ENCODE peak calls at places on chromosomes 7 and 10, in five cellular contexts. H is suprapubic skin, F is tibial nerve, E is HCT116, S is upper lobe of left lung. I is an unnamed sample.

GRCh38 chr7:155741805-155742204 is 70.5 kb downstream of the SHH start:
- DNase-seq in H (peak), F (no peak), E (no peak), S (peak), I (peak)

GRCh38 chr7:2808891-2809660 is 35.0 kb downstream of the GNA12 start:
- DNase-seq in H (no peak), F (no peak), E (no peak), S (no peak), I (no peak)

GRCh38 chr10:12631216-12631615 is 281.9 kb downstream of the CAMK1D start:
- DNase-seq in H (no peak), F (no peak), E (no peak), S (no peak), I (no peak)

GRCh38 chr7:2225336-2225735 is 7.4 kb downstream of the MAD1L1 start:
- DNase-seq in H (no peak), F (no peak), E (no peak), S (peak), I (no peak)

GRCh38 chr7:66055321-66055956 is 20.2 kb upstream of the ASL start:
- DNase-seq in H (no peak), F (no peak), E (no peak), S (no peak), I (no peak)

GRCh38 chr7:46146454-46147255 is 225.6 kb upstream of the IGFBP3 start:
- DNase-seq in H (no peak), F (no peak), E (no peak), S (no peak), I (no peak)

GRCh38 chr10:96560970-96561887 is 25.6 kb downstream of the TM9SF3 start:
- DNase-seq in H (no peak), F (no peak), E (no peak), S (no peak), I (no peak)

GRCh38 chr10:108544500-108545120 is 1378.7 kb downstream of the XPNPEP1 start:
- DNase-seq in H (no peak), F (peak), E (no peak), S (no peak), I (peak)

GRCh38 chr10:59895629-59896116 is 10.7 kb downstream of the CCDC6 start:
- DNase-seq in H (no peak), F (no peak), E (no peak), S (no peak), I (peak)

GRCh38 chr10:73480158-73480557 is 15.7 kb downstream of the PPP3CB start:
- DNase-seq in H (no peak), F (no peak), E (no peak), S (no peak), I (no peak)

GRCh38 chr7:99755085-99755484 is 20.1 kb upstream of the CYP3A7 start:
- DNase-seq in H (no peak), F (no peak), E (no peak), S (no peak), I (no peak)

GRCh38 chr7:92634125-92634710 is 44.0 kb upstream of the FAM133B start:
- DNase-seq in H (no peak), F (no peak), E (no peak), S (no peak), I (no peak)

GRCh38 chr10:124677291-124677690 is 66.9 kb downstream of the FAM53B start:
- DNase-seq in H (no peak), F (no peak), E (no peak), S (no peak), I (peak)

GRCh38 chr7:4745971-4746919 is 29.2 kb upstream of the AP5Z1 start:
- DNase-seq in H (no peak), F (no peak), E (no peak), S (no peak), I (peak)

GRCh38 chr10:72802291-72803118 is 91.0 kb upstream of the OIT3 start:
- DNase-seq in H (no peak), F (no peak), E (no peak), S (no peak), I (no peak)

GRCh38 chr7:157386979-157387800 is 50.4 kb downstream of the DNAJB6 start:
- DNase-seq in H (peak), F (peak), E (peak), S (no peak), I (peak)

GRCh38 chr10:58782876-58783859 is 270.5 kb downstream of the BICC1 start:
- DNase-seq in H (no peak), F (no peak), E (no peak), S (no peak), I (peak)

GRCh38 chr10:100790761-100791208 is 45.4 kb downstream of the PAX2 start:
- DNase-seq in H (no peak), F (no peak), E (no peak), S (no peak), I (no peak)

GRCh38 chr10:72310636-72311035 is 36.9 kb downstream of the DDIT4 start:
- DNase-seq in H (no peak), F (no peak), E (no peak), S (no peak), I (no peak)

GRCh38 chr7:19690736-19691135 is 18.1 kb downstream of the POLR1F start:
- DNase-seq in H (no peak), F (no peak), E (no peak), S (no peak), I (no peak)

GRCh38 chr7:77570330-77571011 is 33.4 kb downstream of the PTPN12 start:
- DNase-seq in H (no peak), F (no peak), E (no peak), S (no peak), I (no peak)

GRCh38 chr7:71990138-71990462 is 422.0 kb downstream of the CALN1 start:
- DNase-seq in H (no peak), F (no peak), E (no peak), S (no peak), I (no peak)

GRCh38 chr10:3163879-3164278 is 8.7 kb downstream of the PITRM1 start:
- DNase-seq in H (no peak), F (no peak), E (no peak), S (no peak), I (no peak)

GRCh38 chr10:10787586-10787985 is 230.1 kb upstream of the CELF2 start:
- DNase-seq in H (no peak), F (no peak), E (no peak), S (no peak), I (no peak)

GRCh38 chr10:77501846-77502251 is 135.8 kb downstream of the KCNMA1 start:
- DNase-seq in H (no peak), F (no peak), E (no peak), S (no peak), I (no peak)

GRCh38 chr7:82904871-82905270 is 257.8 kb downstream of the PCLO start:
- DNase-seq in H (no peak), F (no peak), E (no peak), S (no peak), I (no peak)

GRCh38 chr10:100327007-100327700 is 2.9 kb downstream of the PKD2L1 start:
- DNase-seq in H (no peak), F (no peak), E (no peak), S (no peak), I (no peak)

GRCh38 chr10:16105082-16105481 is 244.8 kb upstream of the MINDY3 start:
- DNase-seq in H (no peak), F (no peak), E (no peak), S (no peak), I (no peak)

GRCh38 chr10:22427890-22428571 is 82.7 kb downstream of the SPAG6 start:
- DNase-seq in H (no peak), F (no peak), E (peak), S (no peak), I (no peak)

GRCh38 chr10:48364659-48365405 is 58.4 kb downstream of the MAPK8 start:
- DNase-seq in H (no peak), F (peak), E (no peak), S (no peak), I (no peak)

GRCh38 chr10:12195281-12195602 is 449 bp downstream of the NUDT5 start:
- DNase-seq in H (no peak), F (no peak), E (no peak), S (no peak), I (no peak)

GRCh38 chr10:102669206-102670064 is 25.2 kb downstream of the TRIM8 start:
- DNase-seq in H (no peak), F (no peak), E (peak), S (peak), I (no peak)

GRCh38 chr10:113133497-113133896 is 183.4 kb downstream of the TCF7L2 start:
- DNase-seq in H (no peak), F (no peak), E (no peak), S (no peak), I (no peak)

GRCh38 chr10:119896061-119896655 is 3.6 kb downstream of the SEC23IP start:
- DNase-seq in H (no peak), F (peak), E (no peak), S (no peak), I (no peak)

GRCh38 chr10:89301721-89302445 is at the start of gene IFIT2:
- DNase-seq in H (no peak), F (no peak), E (no peak), S (no peak), I (peak)

GRCh38 chr10:118721005-118721876 is 33.5 kb downstream of the CACUL1 start:
- DNase-seq in H (no peak), F (peak), E (peak), S (no peak), I (peak)

GRCh38 chr10:48248462-48248861 is 26.0 kb downstream of the FRMPD2 start:
- DNase-seq in H (no peak), F (no peak), E (no peak), S (no peak), I (no peak)

GRCh38 chr7:137935849-137936508 is 65.9 kb downstream of the CREB3L2 start:
- DNase-seq in H (no peak), F (peak), E (no peak), S (no peak), I (no peak)

GRCh38 chr10:16915308-16915707 is 98.1 kb upstream of the RSU1 start:
- DNase-seq in H (no peak), F (no peak), E (no peak), S (no peak), I (no peak)

GRCh38 chr7:12722720-12723241 is 35.3 kb downstream of the ARL4A start:
- DNase-seq in H (no peak), F (no peak), E (no peak), S (no peak), I (no peak)

DNA sequence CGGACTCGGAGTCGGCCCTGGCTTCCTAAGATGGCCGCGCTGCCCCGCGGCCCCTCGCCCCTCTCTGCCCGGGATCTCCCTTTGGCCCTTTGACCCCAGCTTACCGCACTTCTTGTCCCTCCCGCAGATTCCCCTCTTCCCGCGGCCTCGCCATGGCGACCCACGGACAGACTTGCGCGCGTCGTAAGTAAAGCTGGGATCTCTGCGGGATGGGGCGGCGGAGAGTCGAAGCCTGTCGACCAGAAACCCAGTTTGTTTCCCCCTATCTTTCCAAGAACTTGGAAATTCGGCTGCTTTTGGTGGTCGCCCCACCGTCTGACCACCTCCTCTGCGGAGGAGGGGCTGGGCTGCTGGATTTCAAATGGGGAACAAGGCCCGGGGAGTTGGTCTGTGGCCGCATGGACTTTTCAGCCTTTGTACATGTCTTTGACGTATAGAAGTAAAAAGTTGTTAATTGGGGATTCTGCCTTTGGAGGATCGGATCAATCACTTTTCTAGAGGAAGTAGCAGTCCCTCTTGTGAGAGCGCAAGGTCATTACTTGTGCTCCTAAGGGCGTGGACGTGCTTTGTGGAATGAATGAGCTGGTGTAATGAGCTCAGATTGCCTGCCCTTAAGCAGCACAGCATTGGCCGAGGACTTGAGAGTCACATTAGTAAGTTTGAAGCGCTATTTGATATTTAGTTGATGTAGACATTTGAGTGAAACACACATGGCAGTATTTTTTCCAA is 575 bp downstream of the VDAC2 start:
- DNase-seq in H (peak), F (no peak), E (no peak), S (no peak), I (no peak)
- TF ChIP-seq POLR2A in H (no peak), F (no peak), E (no peak), S (no peak), I (no peak)

GRCh38 chr7:36775673-36776072 is 51.4 kb upstream of the AOAH start:
- DNase-seq in H (no peak), F (no peak), E (no peak), S (no peak), I (no peak)

GRCh38 chr7:36777062-36777461 is 52.8 kb upstream of the AOAH start:
- DNase-seq in H (no peak), F (no peak), E (no peak), S (no peak), I (no peak)

GRCh38 chr7:36784991-36785940 is 61.0 kb upstream of the AOAH start:
- DNase-seq in H (peak), F (peak), E (no peak), S (no peak), I (peak)

GRCh38 chr7:36777855-36778254 is 53.6 kb upstream of the AOAH start:
- DNase-seq in H (no peak), F (no peak), E (no peak), S (no peak), I (no peak)

DNA sequence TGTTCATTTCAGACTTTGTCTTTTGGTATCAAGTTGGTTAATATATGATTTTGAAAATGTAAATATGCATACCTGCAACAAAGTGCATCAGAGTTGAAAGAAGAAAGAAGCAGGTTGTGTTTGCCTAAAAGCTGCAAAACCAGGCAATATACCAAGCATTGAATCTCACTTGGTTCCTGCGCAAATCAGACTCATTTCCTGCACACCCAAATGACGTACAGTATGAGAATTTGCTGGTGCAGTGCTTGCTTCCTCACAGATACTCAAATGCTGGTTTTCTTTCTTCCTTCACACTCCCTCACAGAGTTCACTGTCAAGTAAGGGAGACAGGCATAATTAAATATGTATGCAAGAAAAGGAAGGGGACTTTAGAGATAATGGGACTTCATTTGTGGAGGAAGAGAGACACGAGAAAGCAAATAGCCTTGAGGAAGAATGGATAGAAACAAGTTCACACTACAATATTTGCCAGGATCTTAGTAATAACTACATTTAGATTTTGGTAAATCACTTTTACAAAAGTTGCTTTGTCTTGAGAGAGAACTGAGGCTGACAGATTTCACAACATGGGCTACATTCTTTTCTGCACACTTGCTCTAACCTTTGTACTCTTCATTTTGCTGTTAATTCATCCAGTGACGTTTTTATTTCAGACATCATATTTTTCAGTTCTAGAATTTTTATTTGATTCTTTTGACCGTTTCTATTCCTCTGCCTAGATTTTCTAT is 56.9 kb upstream of the AOAH start:
- DNase-seq in H (no peak), F (no peak), E (no peak), S (no peak), I (no peak)
- TF ChIP-seq CTCF in H (no peak), F (no peak), E (no peak), S (no peak), I (no peak)

GRCh38 chr7:52781250-52781649 is 254.2 kb upstream of the POM121L12 start:
- DNase-seq in H (no peak), F (no peak), E (no peak), S (no peak), I (no peak)
- H3K27ac ChIP-seq in H (no peak), F (no peak), E (no peak), S (no peak), I (no peak)

GRCh38 chr7:47956220-47956619 is 8.0 kb upstream of the PKD1L1 start:
- DNase-seq in H (no peak), F (no peak), E (no peak), S (no peak), I (no peak)

GRCh38 chr7:47952224-47952623 is 4.0 kb upstream of the PKD1L1 start:
- DNase-seq in H (no peak), F (no peak), E (no peak), S (no peak), I (no peak)

GRCh38 chr7:47951374-47951773 is 3.1 kb upstream of the PKD1L1 start:
- DNase-seq in H (no peak), F (no peak), E (no peak), S (no peak), I (no peak)

GRCh38 chr7:47953822-47954221 is 5.6 kb upstream of the PKD1L1 start:
- DNase-seq in H (no peak), F (no peak), E (no peak), S (no peak), I (no peak)

DNA sequence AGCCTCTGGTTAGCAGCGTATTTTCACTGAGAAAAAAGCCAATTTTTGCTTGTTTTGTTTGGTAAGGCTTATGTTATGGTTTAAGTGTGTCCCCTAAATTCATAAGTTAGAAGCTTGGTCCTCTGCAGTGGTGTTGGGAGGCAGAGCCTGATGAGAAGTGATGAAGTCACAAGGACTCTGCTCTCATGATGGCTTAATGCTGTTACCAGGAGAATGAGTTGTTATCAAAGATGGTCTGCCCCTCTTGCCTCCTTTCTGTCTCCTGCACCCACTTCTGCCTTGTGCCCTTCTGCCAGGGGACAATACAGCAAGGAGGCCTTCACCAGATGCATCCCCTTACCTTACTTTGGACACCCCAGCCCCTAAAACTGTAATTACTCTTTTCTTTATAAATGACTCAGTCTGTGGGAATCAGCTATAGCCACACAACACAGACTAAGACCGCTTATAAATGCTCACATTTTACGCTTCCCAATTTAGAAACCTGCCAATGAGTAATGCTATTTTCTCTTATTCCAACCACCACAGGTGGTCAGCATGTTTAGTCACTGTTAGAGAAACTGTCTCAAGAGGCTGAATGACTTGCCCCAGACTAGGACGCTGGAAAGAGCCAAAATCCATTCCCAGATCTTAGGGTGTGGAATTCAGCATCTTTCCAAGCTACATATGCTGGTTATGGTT is 6.1 kb upstream of the PKD1L1 start:
- DNase-seq in H (no peak), F (no peak), E (no peak), S (no peak), I (no peak)
- TF ChIP-seq POLR2A in H (no peak), F (no peak), E (no peak), S (no peak), I (no peak)

GRCh38 chr7:106938803-106939202 is 73.7 kb downstream of the PIK3CG start:
- DNase-seq in H (no peak), F (no peak), E (no peak), S (no peak), I (no peak)

GRCh38 chr7:106947244-106947728 is 82.2 kb downstream of the PIK3CG start:
- DNase-seq in H (no peak), F (peak), E (peak), S (no peak), I (no peak)

DNA sequence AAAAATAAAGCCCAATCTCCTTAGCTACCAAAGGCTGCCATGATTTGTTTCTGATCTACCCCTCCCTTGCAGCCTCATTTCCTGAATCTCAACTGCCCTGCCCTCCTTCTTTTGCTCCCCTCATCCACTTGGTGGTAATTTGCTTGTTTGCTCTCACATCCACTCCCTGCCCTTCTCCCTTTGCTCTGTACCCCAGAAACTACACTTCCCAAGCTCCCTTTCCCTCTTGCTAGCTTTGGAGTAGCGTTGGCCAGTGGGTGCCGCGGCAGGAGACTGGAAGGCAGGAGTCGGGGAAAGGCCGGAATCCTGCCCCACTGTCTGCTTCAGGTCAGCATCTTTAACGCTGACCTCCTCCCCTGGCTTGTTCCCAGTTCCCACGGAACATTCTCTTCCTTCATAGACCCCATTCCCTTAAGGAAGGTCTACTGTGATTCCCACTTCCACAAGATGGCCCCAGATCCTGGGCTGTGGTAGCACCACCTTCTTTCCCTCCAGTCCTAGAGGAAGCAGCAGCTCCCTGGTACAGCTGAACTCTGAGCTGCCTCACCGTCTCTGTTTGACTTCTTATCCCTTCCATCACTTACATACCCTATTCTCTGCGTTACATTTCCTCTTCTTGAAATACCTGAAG is 79.1 kb downstream of the PIK3CG start:
- DNase-seq in H (no peak), F (no peak), E (no peak), S (no peak), I (no peak)
- TF ChIP-seq CTCF in H (no peak), F (no peak), E (no peak), S (no peak), I (no peak)

I was measured in heart left ventricle.